ENCODE peak calls at places on chromosome 19, in ten cellular contexts. P is NCI-H1105; T is tibial nerve; N is effector memory CD4-positive, alpha-beta T cell; F is astrocyte; A is psoas muscle; Y is NCI-H460; W is activated naive CD8-positive, alpha-beta T cell treated with anti-CD3 and anti-CD28 coated beads, Interleukin-2, amount 50 U/mL, for 24 hours; V is T-helper 2 cell; O is activated B cell treated with CpG ODN at 0.5 μM for 24 hours. S is an unnamed sample.

GRCh38 chr19:1232652-1233360 is 5.0 kb downstream of the CBARP start:
- DNase-seq in P (no peak), T (no peak), N (no peak), F (peak; percentile 46), A (no peak), Y (no peak), W (no peak), V (no peak), O (no peak), S (no peak)

GRCh38 chr19:16202320-16203255 is 4.9 kb downstream of the AP1M1 start:
- DNase-seq in P (no peak), T (no peak), N (no peak), F (peak; percentile 23), A (no peak), Y (no peak), W (no peak), V (no peak), O (no peak), S (no peak)

GRCh38 chr19:38617283-38617763 is 430 bp downstream of the MAP4K1 start:
- DNase-seq in P (no peak), T (no peak), N (peak; percentile 0), F (no peak), A (no peak), Y (no peak), W (peak; percentile 30), V (no peak), O (no peak), S (no peak)

GRCh38 chr19:39676004-39676403 is 20.3 kb downstream of the LGALS16 start:
- DNase-seq in P (no peak), T (no peak), N (no peak), F (no peak), A (no peak), Y (peak; percentile 41), W (no peak), V (no peak), O (no peak), S (no peak)

GRCh38 chr19:28633223-28634030 is 579.5 kb downstream of the UQCRFS1 start:
- DNase-seq in P (peak; percentile 58), T (no peak), N (no peak), F (peak; percentile 38), A (peak; percentile 41), Y (no peak), W (peak; percentile 53), V (no peak), O (no peak), S (peak; percentile 40)

GRCh38 chr19:42038675-42039074 is 31.3 kb downstream of the GRIK5 start:
- DNase-seq in P (no peak), T (no peak), N (no peak), F (no peak), A (no peak), Y (no peak), W (no peak), V (no peak), O (no peak), S (no peak)

GRCh38 chr19:45601524-45602522 is at the start of gene GPR4:
- DNase-seq in P (peak; percentile 5), T (no peak), N (no peak), F (no peak), A (no peak), Y (no peak), W (no peak), V (no peak), O (no peak), S (no peak)

GRCh38 chr19:47232422-47233211 is 1.6 kb upstream of the BBC3 start:
- DNase-seq in P (peak; percentile 27), T (no peak), N (no peak), F (peak; percentile 72), A (no peak), Y (no peak), W (peak; percentile 29), V (no peak), O (no peak), S (no peak)

GRCh38 chr19:15936173-15936572 is 1.8 kb upstream of the CYP4F11 start:
- DNase-seq in P (no peak), T (no peak), N (no peak), F (no peak), A (no peak), Y (no peak), W (no peak), V (no peak), O (no peak), S (no peak)

GRCh38 chr19:36041831-36042230 is 9.2 kb upstream of the CLIP3 start:
- DNase-seq in P (no peak), T (no peak), N (no peak), F (peak; percentile 74), A (no peak), Y (no peak), W (no peak), V (no peak), O (no peak), S (no peak)

GRCh38 chr19:33551676-33552075 is 30.1 kb upstream of the PEPD start:
- DNase-seq in P (no peak), T (no peak), N (no peak), F (no peak), A (no peak), Y (no peak), W (no peak), V (no peak), O (no peak), S (no peak)

GRCh38 chr19:4589579-4590410 is 30.3 kb upstream of the SEMA6B start:
- DNase-seq in P (no peak), T (no peak), N (no peak), F (no peak), A (no peak), Y (no peak), W (peak; percentile 23), V (no peak), O (no peak), S (no peak)

GRCh38 chr19:39518975-39519374 is 4.0 kb downstream of the SELENOV start:
- DNase-seq in P (no peak), T (no peak), N (no peak), F (no peak), A (no peak), Y (no peak), W (no peak), V (no peak), O (no peak), S (no peak)

GRCh38 chr19:3730457-3730958 is 22.3 kb downstream of the TJP3 start:
- DNase-seq in P (no peak), T (no peak), N (no peak), F (no peak), A (no peak), Y (no peak), W (no peak), V (no peak), O (no peak), S (no peak)

GRCh38 chr19:33812388-33813330 is 16.0 kb downstream of the KCTD15 start:
- DNase-seq in P (no peak), T (no peak), N (no peak), F (no peak), A (no peak), Y (no peak), W (no peak), V (no peak), O (no peak), S (no peak)

GRCh38 chr19:13825489-13826475 is 30.5 kb downstream of the ZSWIM4 start:
- DNase-seq in P (no peak), T (no peak), N (no peak), F (no peak), A (no peak), Y (no peak), W (peak; percentile 26), V (no peak), O (no peak), S (no peak)

GRCh38 chr19:54133312-54133956 is 4.1 kb upstream of the CNOT3 start:
- DNase-seq in P (peak; percentile 68), T (no peak), N (no peak), F (peak; percentile 58), A (no peak), Y (no peak), W (no peak), V (no peak), O (no peak), S (no peak)

GRCh38 chr19:44635581-44636438 is 7.9 kb upstream of the PVR start:
- DNase-seq in P (no peak), T (no peak), N (no peak), F (peak; percentile 50), A (no peak), Y (no peak), W (no peak), V (no peak), O (no peak), S (no peak)

GRCh38 chr19:31761281-31761913 is 412.2 kb upstream of the TSHZ3 start:
- DNase-seq in P (no peak), T (no peak), N (no peak), F (no peak), A (no peak), Y (no peak), W (no peak), V (no peak), O (no peak), S (no peak)

GRCh38 chr19:5498817-5499535 is 43.8 kb downstream of the ZNRF4 start:
- DNase-seq in P (no peak), T (no peak), N (no peak), F (no peak), A (no peak), Y (no peak), W (no peak), V (no peak), O (no peak), S (no peak)

GRCh38 chr19:2923510-2923909 is 21.3 kb downstream of the ZNF77 start:
- DNase-seq in P (no peak), T (no peak), N (no peak), F (peak; percentile 20), A (no peak), Y (no peak), W (no peak), V (no peak), O (no peak), S (no peak)

GRCh38 chr19:57419439-57419838 is 8.5 kb downstream of the ZNF17 start:
- DNase-seq in P (no peak), T (no peak), N (no peak), F (no peak), A (no peak), Y (no peak), W (no peak), V (no peak), O (no peak), S (no peak)

GRCh38 chr19:31257426-31258130 is 91.7 kb downstream of the TSHZ3 start:
- DNase-seq in P (no peak), T (no peak), N (no peak), F (no peak), A (no peak), Y (no peak), W (no peak), V (no peak), O (no peak), S (no peak)

GRCh38 chr19:29953352-29954247 is 11.6 kb downstream of the URI1 start:
- DNase-seq in P (no peak), T (no peak), N (no peak), F (no peak), A (no peak), Y (no peak), W (no peak), V (no peak), O (no peak), S (no peak)

GRCh38 chr19:1757468-1758230 is 4.3 kb downstream of the ONECUT3 start:
- DNase-seq in P (no peak), T (no peak), N (no peak), F (no peak), A (no peak), Y (no peak), W (no peak), V (no peak), O (no peak), S (no peak)

GRCh38 chr19:38455031-38455430 is 21.5 kb downstream of the RYR1 start:
- DNase-seq in P (no peak), T (no peak), N (no peak), F (peak; percentile 15), A (no peak), Y (peak; percentile 4), W (no peak), V (no peak), O (no peak), S (no peak)

GRCh38 chr19:50233308-50233910 is 30.0 kb downstream of the MYH14 start:
- DNase-seq in P (no peak), T (no peak), N (no peak), F (no peak), A (no peak), Y (no peak), W (no peak), V (no peak), O (no peak), S (no peak)

GRCh38 chr19:6467384-6467783 is 3.3 kb downstream of the CRB3 start:
- DNase-seq in P (no peak), T (no peak), N (no peak), F (no peak), A (no peak), Y (no peak), W (no peak), V (no peak), O (no peak), S (no peak)